ENCODE peak calls at places on chromosomes 13 and 19, in eight cellular contexts. I is cardiac fibroblast, S is NCI-H1105 treated with DMSO at 0.1 percent for 48 hours, U is uterus, R is H7, A is H9, G is heart left ventricle, Y is hepatic stellate cell. P is an unnamed sample.
A peak's percentile ranks its signal among the peaks of the same experiment; 100 is the strongest.

GRCh38 chr19:33401683-33402420 is 28.3 kb downstream of the CEBPG start:
- DNase-seq in I (no peak), S (no peak), U (no peak), R (peak; percentile 47), A (no peak), G (no peak), Y (no peak), P (no peak)

GRCh38 chr13:73299787-73300186 is 241.0 kb downstream of the KLF5 start:
- DNase-seq in I (no peak), S (no peak), U (no peak), R (no peak), A (no peak), G (no peak), Y (no peak), P (no peak)

GRCh38 chr19:31676271-31677004 is 327.2 kb upstream of the TSHZ3 start:
- DNase-seq in I (no peak), S (no peak), U (no peak), R (peak; percentile 63), A (peak; percentile 58), G (no peak), Y (no peak), P (no peak)

GRCh38 chr19:1872807-1873523 is 9.6 kb upstream of the KLF16 start:
- DNase-seq in I (no peak), S (no peak), U (peak; percentile 15), R (no peak), A (no peak), G (no peak), Y (no peak), P (peak; percentile 39)

GRCh38 chr13:26236306-26236705 is 14.2 kb upstream of the RNF6 start:
- DNase-seq in I (peak; percentile 19), S (no peak), U (no peak), R (no peak), A (no peak), G (no peak), Y (no peak), P (no peak)

GRCh38 chr19:10690351-10690781 is 10.9 kb upstream of the QTRT1 start:
- DNase-seq in I (peak; percentile 97), S (no peak), U (no peak), R (no peak), A (peak; percentile 35), G (no peak), Y (peak; percentile 62), P (no peak)

GRCh38 chr13:86933676-86934075 is 737.5 kb upstream of the SLITRK5 start:
- DNase-seq in I (no peak), S (no peak), U (no peak), R (peak; percentile 8), A (no peak), G (no peak), Y (no peak), P (peak; percentile 49)

GRCh38 chr19:14003279-14004051 is 2.7 kb downstream of the RFX1 start:
- DNase-seq in I (no peak), S (no peak), U (no peak), R (no peak), A (no peak), G (no peak), Y (no peak), P (no peak)

GRCh38 chr13:80716610-80717081 is 375.7 kb upstream of the SPRY2 start:
- DNase-seq in I (peak; percentile 48), S (peak; percentile 21), U (no peak), R (no peak), A (no peak), G (peak; percentile 43), Y (no peak), P (no peak)